ENCODE peak calls at places on chromosomes 5 and 9, in seven cellular contexts. O is H54; L is A549; U is amniotic stem cell; Z is GM03348; W is stimulated activated CD4-positive, alpha-beta T cell treated with anti-CD3 and anti-CD28 coated beads, TNF-alpha, amount 100 ng/mL, for 4 hours; J is frontal cortex. V is an unnamed sample.
A peak's percentile ranks its signal among the peaks of the same experiment; 100 is the strongest.

GRCh38 chr9:86829496-86830046 is 117.7 kb downstream of the GAS1 start:
- DNase-seq in O (no peak), L (no peak), U (no peak), Z (peak; percentile 29), W (no peak), J (no peak), V (no peak)

GRCh38 chr5:68479524-68479923 is 264.0 kb downstream of the PIK3R1 start:
- DNase-seq in O (no peak), L (no peak), U (no peak), Z (no peak), W (no peak), J (no peak), V (no peak)

GRCh38 chr9:2411459-2412215 is 209.9 kb upstream of the VLDLR start:
- DNase-seq in O (no peak), L (no peak), U (no peak), Z (peak; percentile 51), W (no peak), J (no peak), V (no peak)

GRCh38 chr5:126808619-126809018 is 31.7 kb downstream of the LMNB1 start:
- DNase-seq in O (no peak), L (peak; percentile 21), U (no peak), Z (peak; percentile 62), W (no peak), J (no peak), V (no peak)

GRCh38 chr9:74463825-74464224 is 33.3 kb upstream of the RORB start:
- DNase-seq in O (no peak), L (no peak), U (no peak), Z (no peak), W (no peak), J (no peak), V (no peak)

GRCh38 chr9:95940265-95940664 is 64.8 kb downstream of the ERCC6L2 start:
- DNase-seq in O (no peak), L (no peak), U (no peak), Z (no peak), W (no peak), J (no peak), V (no peak)

GRCh38 chr9:37975639-37976038 is 71.7 kb upstream of the SLC25A51 start:
- DNase-seq in O (no peak), L (no peak), U (no peak), Z (no peak), W (no peak), J (no peak), V (no peak)

GRCh38 chr9:68560131-68560844 is 19.6 kb upstream of the TMEM252 start:
- DNase-seq in O (peak; percentile 40), L (peak; percentile 13), U (no peak), Z (no peak), W (peak; percentile 5), J (no peak), V (no peak)

GRCh38 chr9:123642291-123643278 is 286.6 kb downstream of the CRB2 start:
- DNase-seq in O (no peak), L (no peak), U (no peak), Z (no peak), W (no peak), J (no peak), V (no peak)

GRCh38 chr9:137630126-137630525 is 11.3 kb downstream of the EHMT1 start:
- DNase-seq in O (no peak), L (no peak), U (no peak), Z (no peak), W (no peak), J (no peak), V (no peak)

GRCh38 chr9:131174681-131175239 is 49.4 kb downstream of the NUP214 start:
- DNase-seq in O (no peak), L (no peak), U (no peak), Z (no peak), W (no peak), J (no peak), V (no peak)

GRCh38 chr5:178103612-178104011 is 9.7 kb upstream of the N4BP3 start:
- DNase-seq in O (no peak), L (no peak), U (no peak), Z (no peak), W (no peak), J (no peak), V (no peak)

GRCh38 chr9:83629433-83630104 is 6.6 kb downstream of the IDNK start:
- DNase-seq in O (no peak), L (no peak), U (no peak), Z (no peak), W (no peak), J (no peak), V (no peak)

GRCh38 chr5:126531543-126532120 is 63.4 kb downstream of the ALDH7A1 start:
- DNase-seq in O (no peak), L (no peak), U (no peak), Z (no peak), W (no peak), J (no peak), V (no peak)

GRCh38 chr9:13904746-13905145 is 409.2 kb downstream of the NFIB start:
- DNase-seq in O (no peak), L (no peak), U (no peak), Z (no peak), W (no peak), J (no peak), V (no peak)